ENCODE peak calls at places on chromosomes 7 and 10, in eight cellular contexts. A is dorsolateral prefrontal cortex, P is tibial nerve, N is OCI-LY7, K is sigmoid colon, I is thoracic aorta, E is AG10803, S is choroid plexus epithelial cell. F is an unnamed sample.

GRCh38 chr7:132656846-132657776 is 80.8 kb upstream of the PLXNA4 start:
- DNase-seq in A (no peak), P (no peak), N (peak; percentile 11), K (no peak), I (no peak), E (no peak), S (peak; percentile 43), F (no peak)

GRCh38 chr10:101867931-101868330 is 24.3 kb upstream of the KCNIP2 start:
- DNase-seq in A (no peak), P (no peak), N (no peak), K (no peak), I (no peak), E (peak; percentile 67), S (peak; percentile 43), F (no peak)

GRCh38 chr7:27606270-27607209 is 56.1 kb downstream of the HIBADH start:
- DNase-seq in A (no peak), P (no peak), N (no peak), K (no peak), I (no peak), E (peak; percentile 42), S (peak; percentile 14), F (peak; percentile 43)

GRCh38 chr10:117631276-117632151 is 89.0 kb downstream of the EMX2 start:
- DNase-seq in A (no peak), P (peak; percentile 11), N (no peak), K (no peak), I (no peak), E (peak; percentile 8), S (no peak), F (no peak)

GRCh38 chr10:51867956-51868355 is 168.6 kb upstream of the CSTF2T start:
- DNase-seq in A (no peak), P (no peak), N (no peak), K (no peak), I (no peak), E (peak; percentile 87), S (peak; percentile 84), F (peak; percentile 74)

GRCh38 chr10:62818426-62819011 is 2.4 kb upstream of the EGR2 start:
- DNase-seq in A (no peak), P (no peak), N (no peak), K (no peak), I (no peak), E (no peak), S (peak; percentile 4), F (no peak)

GRCh38 chr7:111953611-111954010 is 252.6 kb downstream of the DOCK4 start:
- DNase-seq in A (no peak), P (no peak), N (no peak), K (no peak), I (no peak), E (no peak), S (peak; percentile 31), F (no peak)

GRCh38 chr7:159027091-159027802 is 117.4 kb downstream of the VIPR2 start:
- DNase-seq in A (no peak), P (no peak), N (no peak), K (peak; percentile 63), I (no peak), E (no peak), S (peak; percentile 44), F (no peak)

GRCh38 chr7:39228946-39229345 is 251.2 kb downstream of the POU6F2 start:
- DNase-seq in A (no peak), P (no peak), N (no peak), K (no peak), I (no peak), E (peak; percentile 57), S (no peak), F (peak; percentile 14)

GRCh38 chr10:125060038-125060437 is 100.3 kb downstream of the CTBP2 start:
- DNase-seq in A (no peak), P (no peak), N (no peak), K (no peak), I (no peak), E (peak; percentile 52), S (peak; percentile 60), F (peak; percentile 62)

GRCh38 chr10:21860718-21861117 is 142.8 kb downstream of the DNAJC1 start:
- DNase-seq in A (no peak), P (no peak), N (no peak), K (no peak), I (no peak), E (peak; percentile 2), S (peak; percentile 21), F (no peak)

GRCh38 chr7:30080818-30081217 is 52.6 kb downstream of the PLEKHA8 start:
- DNase-seq in A (no peak), P (no peak), N (no peak), K (no peak), I (no peak), E (no peak), S (no peak), F (no peak)

GRCh38 chr7:32958046-32959025 is 1.1 kb downstream of the FKBP9 start:
- DNase-seq in A (no peak), P (peak; percentile 55), N (no peak), K (peak; percentile 77), I (no peak), E (peak; percentile 81), S (peak; percentile 60), F (peak; percentile 45)

GRCh38 chr10:113177163-113177935 is 227.3 kb downstream of the TCF7L2 start:
- DNase-seq in A (no peak), P (no peak), N (no peak), K (no peak), I (no peak), E (no peak), S (no peak), F (no peak)

GRCh38 chr7:157238087-157238486 is 98.7 kb upstream of the DNAJB6 start:
- DNase-seq in A (no peak), P (no peak), N (no peak), K (no peak), I (no peak), E (no peak), S (no peak), F (no peak)

GRCh38 chr10:62687230-62687748 is 117.2 kb upstream of the ADO start:
- DNase-seq in A (no peak), P (no peak), N (no peak), K (no peak), I (no peak), E (no peak), S (no peak), F (peak; percentile 23)

GRCh38 chr7:151063212-151063561 is 3.8 kb downstream of the SLC4A2 start:
- DNase-seq in A (no peak), P (peak; percentile 59), N (no peak), K (peak; percentile 91), I (no peak), E (peak; percentile 71), S (peak; percentile 80), F (no peak)

GRCh38 chr10:4498763-4499251 is 327.2 kb upstream of the AKR1E2 start:
- DNase-seq in A (no peak), P (no peak), N (no peak), K (no peak), I (no peak), E (peak; percentile 96), S (peak; percentile 92), F (peak; percentile 21)

GRCh38 chr10:104937528-104937927 is 296.4 kb downstream of the SORCS3 start:
- DNase-seq in A (no peak), P (no peak), N (no peak), K (no peak), I (no peak), E (peak; percentile 92), S (peak; percentile 9), F (no peak)

GRCh38 chr10:78736926-78737618 is 331.7 kb upstream of the ZMIZ1 start:
- DNase-seq in A (no peak), P (no peak), N (no peak), K (no peak), I (no peak), E (no peak), S (no peak), F (no peak)
- TF ChIP-seq CTCF in A (no peak), P (no peak), N (no peak), K (no peak), I (no peak), E (no peak), S (no peak), F (no peak)

GRCh38 chr10:131786756-131787605 is 113.8 kb upstream of the PPP2R2D start:
- DNase-seq in A (no peak), P (peak; percentile 55), N (peak; percentile 52), K (no peak), I (no peak), E (peak; percentile 1), S (peak; percentile 59), F (peak; percentile 57)
- TF ChIP-seq CTCF in A (peak; percentile 85), P (peak; percentile 55), N (peak; percentile 94), K (no peak), I (peak; percentile 57), E (peak; percentile 52), S (peak; percentile 65), F (peak; percentile 58)

GRCh38 chr7:127239814-127240213 is 12.9 kb downstream of the GRM8 start:
- DNase-seq in A (no peak), P (no peak), N (no peak), K (no peak), I (no peak), E (no peak), S (no peak), F (no peak)
- TF ChIP-seq CTCF in A (no peak), P (no peak), N (peak; percentile 55), K (no peak), I (no peak), E (no peak), S (peak; percentile 1), F (no peak)

GRCh38 chr10:123144697-123145541 is 3.0 kb upstream of the HMX2 start:
- DNase-seq in A (no peak), P (no peak), N (no peak), K (no peak), I (no peak), E (no peak), S (no peak), F (no peak)
- TF ChIP-seq CTCF in A (no peak), P (no peak), N (peak; percentile 39), K (no peak), I (no peak), E (no peak), S (peak; percentile 19), F (peak; percentile 30)

GRCh38 chr10:12949248-12949647 is 52.3 kb downstream of the CCDC3 start:
- DNase-seq in A (no peak), P (no peak), N (no peak), K (no peak), I (no peak), E (no peak), S (no peak), F (no peak)
- TF ChIP-seq CTCF in A (no peak), P (no peak), N (peak; percentile 52), K (no peak), I (no peak), E (no peak), S (peak; percentile 43), F (peak; percentile 36)

DNA sequence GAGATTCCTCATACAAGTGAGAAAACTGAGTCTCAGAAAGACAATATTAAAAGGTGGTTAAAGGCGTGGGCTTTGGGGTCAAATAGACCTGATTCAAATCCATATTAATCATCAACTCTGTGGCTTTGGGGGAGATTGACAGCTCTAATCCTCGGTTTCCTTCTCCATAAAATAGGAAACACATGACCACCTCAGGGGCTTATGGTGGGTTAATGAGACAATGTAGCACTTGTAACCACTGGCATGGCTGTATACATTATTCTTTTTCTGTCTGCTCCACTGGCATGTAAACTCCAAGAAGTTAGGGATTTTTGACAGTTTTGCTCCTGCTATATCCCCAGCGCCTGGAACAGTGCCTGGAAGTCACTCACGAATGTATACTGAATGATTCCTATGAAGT is 120.8 kb upstream of the GAD2 start:
- DNase-seq in A (no peak), P (no peak), N (no peak), K (no peak), I (no peak), E (no peak), S (no peak), F (no peak)
- TF ChIP-seq CTCF in A (no peak), P (no peak), N (no peak), K (no peak), I (no peak), E (no peak), S (no peak), F (no peak)

F was measured in brain microvascular endothelial cell.